ENCODE peak calls at places on chromosome 17, in five cellular contexts. L is T-helper 9 cell; H is GM23338; I is stimulated activated CD8-positive, alpha-beta memory T cell treated with anti-CD3 and anti-CD28 coated beads, Interleukin-15, amount 100 ng/mL, for 24 hours; A is central memory CD4-positive, alpha-beta T cell. X is an unnamed sample.

GRCh38 chr17:79388556-79389295 is 222.1 kb downstream of the RBFOX3 start:
- DNase-seq in A (no peak), L (no peak), H (peak), I (no peak), X (peak)

GRCh38 chr17:47423406-47424295 is 99.9 kb downstream of the EFCAB13 start:
- DNase-seq in H (peak), A (no peak), L (no peak), I (no peak), X (peak)

GRCh38 chr17:9900744-9901143 is 4.3 kb downstream of the RCVRN start:
- DNase-seq in A (no peak), H (no peak), I (no peak), L (no peak), X (no peak)

GRCh38 chr17:57142925-57143324 is 57.9 kb downstream of the AKAP1 start:
- DNase-seq in L (no peak), A (no peak), I (no peak), H (no peak), X (no peak)

GRCh38 chr17:15947331-15947730 is 2.4 kb downstream of the ADORA2B start:
- DNase-seq in A (no peak), L (no peak), H (no peak), I (no peak), X (no peak)

GRCh38 chr17:51056813-51057510 is 63.7 kb downstream of the SPAG9 start:
- DNase-seq in L (no peak), A (peak), H (peak), I (no peak), X (peak)

GRCh38 chr17:10744509-10745000 is 14.7 kb upstream of the TMEM220 start:
- DNase-seq in H (no peak), I (no peak), L (no peak), A (peak), X (no peak)

GRCh38 chr17:44906987-44907681 is 7.9 kb upstream of the EFTUD2 start:
- DNase-seq in A (no peak), H (no peak), I (no peak), L (no peak), X (no peak)

GRCh38 chr17:73158133-73158532 is 6.7 kb upstream of the SSTR2 start:
- DNase-seq in H (no peak), I (no peak), A (no peak), L (no peak), X (no peak)

GRCh38 chr17:57004944-57005579 is 27.1 kb downstream of the SCPEP1 start:
- DNase-seq in L (no peak), A (no peak), H (peak), I (no peak), X (no peak)

GRCh38 chr17:47739150-47739549 is 6.1 kb downstream of the TBX21 start:
- DNase-seq in I (no peak), A (no peak), H (no peak), L (no peak), X (no peak)

GRCh38 chr17:17416400-17417360 is 60.1 kb upstream of the MED9 start:
- DNase-seq in H (no peak), I (no peak), A (no peak), L (no peak), X (no peak)

GRCh38 chr17:10620823-10621222 is 36.3 kb downstream of the MYH3 start:
- DNase-seq in A (no peak), I (no peak), L (no peak), H (no peak), X (no peak)

GRCh38 chr17:76370261-76370993 is 14.0 kb upstream of the SPHK1 start:
- DNase-seq in I (no peak), L (no peak), A (no peak), H (peak), X (no peak)

GRCh38 chr17:17088104-17088485 is 45.8 kb downstream of the MPRIP start:
- DNase-seq in I (no peak), L (no peak), H (no peak), A (no peak), X (no peak)

GRCh38 chr17:32525116-32525515 is 38.3 kb downstream of the CDK5R1 start:
- DNase-seq in I (no peak), H (no peak), A (no peak), L (no peak), X (no peak)

GRCh38 chr17:83189013-83189672 is 109.7 kb downstream of the METRNL start:
- DNase-seq in A (no peak), L (no peak), H (no peak), I (no peak), X (peak)

GRCh38 chr17:40306395-40306794 is 2.6 kb upstream of the RARA start:
- DNase-seq in A (no peak), H (no peak), L (no peak), I (no peak), X (no peak)

GRCh38 chr17:1800240-1800639 is 29.5 kb downstream of the SMYD4 start:
- DNase-seq in H (no peak), A (no peak), L (no peak), I (no peak), X (no peak)

GRCh38 chr17:2055494-2056220 is 754 bp downstream of the HIC1 start:
- DNase-seq in A (no peak), L (no peak), I (no peak), H (no peak), X (no peak)

X was measured in WTC11.